ENCODE peak calls at places on chromosome 20, in seven cellular contexts. One of them, this sample, is unnamed.

GRCh38 chr20:57483287-57484050 is 41.5 kb downstream of the CTCFL start:
- DNase-seq in choroid plexus epithelial cell: no peak
- DNase-seq in AG10803: no peak
- DNase-seq in PC-3: no peak
- DNase-seq in lung: no peak
- DNase-seq in adrenal gland: no peak
- DNase-seq in NB4: no peak
- DNase-seq in this sample: no peak

GRCh38 chr20:5696011-5696559 is 54.1 kb upstream of the SHLD1 start:
- DNase-seq in lung: no peak
- DNase-seq in NB4: no peak
- DNase-seq in choroid plexus epithelial cell: peak
- DNase-seq in AG10803: peak
- DNase-seq in adrenal gland: no peak
- DNase-seq in PC-3: peak
- DNase-seq in this sample: no peak

GRCh38 chr20:58571942-58572666 is 56.9 kb upstream of the APCDD1L start:
- DNase-seq in lung: no peak
- DNase-seq in PC-3: peak
- DNase-seq in choroid plexus epithelial cell: peak
- DNase-seq in AG10803: no peak
- DNase-seq in NB4: no peak
- DNase-seq in adrenal gland: no peak
- DNase-seq in this sample: no peak

GRCh38 chr20:10731190-10731955 is 57.6 kb upstream of the JAG1 start:
- DNase-seq in choroid plexus epithelial cell: no peak
- DNase-seq in adrenal gland: no peak
- DNase-seq in AG10803: peak
- DNase-seq in lung: no peak
- DNase-seq in NB4: no peak
- DNase-seq in PC-3: peak
- DNase-seq in this sample: no peak

GRCh38 chr20:19929749-19930148 is 87.4 kb upstream of the NAA20 start:
- DNase-seq in AG10803: no peak
- DNase-seq in NB4: no peak
- DNase-seq in PC-3: no peak
- DNase-seq in choroid plexus epithelial cell: no peak
- DNase-seq in adrenal gland: peak
- DNase-seq in lung: no peak
- DNase-seq in this sample: no peak

GRCh38 chr20:9592419-9592818 is 78.0 kb downstream of the LAMP5 start:
- DNase-seq in lung: no peak
- DNase-seq in AG10803: no peak
- DNase-seq in adrenal gland: no peak
- DNase-seq in choroid plexus epithelial cell: no peak
- DNase-seq in NB4: no peak
- DNase-seq in PC-3: peak
- DNase-seq in this sample: no peak

GRCh38 chr20:25510202-25510601 is 75.1 kb downstream of the NINL start:
- DNase-seq in NB4: no peak
- DNase-seq in choroid plexus epithelial cell: no peak
- DNase-seq in lung: no peak
- DNase-seq in AG10803: no peak
- DNase-seq in PC-3: no peak
- DNase-seq in adrenal gland: peak
- DNase-seq in this sample: no peak

GRCh38 chr20:6480328-6481030 is 287.0 kb upstream of the BMP2 start:
- DNase-seq in AG10803: no peak
- DNase-seq in adrenal gland: no peak
- DNase-seq in lung: no peak
- DNase-seq in choroid plexus epithelial cell: no peak
- DNase-seq in NB4: no peak
- DNase-seq in PC-3: peak
- DNase-seq in this sample: no peak

GRCh38 chr20:40583195-40583594 is 105.8 kb downstream of the MAFB start:
- DNase-seq in lung: no peak
- DNase-seq in AG10803: no peak
- DNase-seq in NB4: peak
- DNase-seq in adrenal gland: peak
- DNase-seq in PC-3: no peak
- DNase-seq in choroid plexus epithelial cell: no peak
- DNase-seq in this sample: no peak

GRCh38 chr20:6704132-6704861 is 63.2 kb upstream of the BMP2 start:
- DNase-seq in adrenal gland: no peak
- DNase-seq in PC-3: peak
- DNase-seq in choroid plexus epithelial cell: peak
- DNase-seq in NB4: no peak
- DNase-seq in lung: no peak
- DNase-seq in AG10803: peak
- DNase-seq in this sample: no peak

GRCh38 chr20:24618739-24619138 is 149.3 kb downstream of the SYNDIG1 start:
- DNase-seq in lung: no peak
- DNase-seq in adrenal gland: no peak
- DNase-seq in AG10803: no peak
- DNase-seq in choroid plexus epithelial cell: no peak
- DNase-seq in PC-3: no peak
- DNase-seq in NB4: no peak
- DNase-seq in this sample: no peak

GRCh38 chr20:15487030-15487429 is 1086.2 kb downstream of the KIF16B start:
- DNase-seq in choroid plexus epithelial cell: peak
- DNase-seq in adrenal gland: no peak
- DNase-seq in lung: no peak
- DNase-seq in NB4: no peak
- DNase-seq in PC-3: peak
- DNase-seq in AG10803: peak
- DNase-seq in this sample: no peak

GRCh38 chr20:53706008-53706481 is 112.4 kb upstream of the ZNF217 start:
- DNase-seq in lung: no peak
- DNase-seq in adrenal gland: no peak
- DNase-seq in NB4: no peak
- DNase-seq in choroid plexus epithelial cell: no peak
- DNase-seq in AG10803: peak
- DNase-seq in PC-3: peak
- DNase-seq in this sample: no peak

GRCh38 chr20:62517901-62518610 is 42.3 kb upstream of the GATA5 start:
- DNase-seq in AG10803: no peak
- DNase-seq in NB4: no peak
- DNase-seq in PC-3: no peak
- DNase-seq in choroid plexus epithelial cell: no peak
- DNase-seq in lung: no peak
- DNase-seq in adrenal gland: no peak
- DNase-seq in this sample: no peak

GRCh38 chr20:62515826-62516225 is 40.0 kb upstream of the GATA5 start:
- DNase-seq in NB4: no peak
- DNase-seq in PC-3: no peak
- DNase-seq in choroid plexus epithelial cell: no peak
- DNase-seq in lung: no peak
- DNase-seq in adrenal gland: no peak
- DNase-seq in AG10803: no peak
- DNase-seq in this sample: no peak

GRCh38 chr20:62517168-62517567 is 41.4 kb upstream of the GATA5 start:
- DNase-seq in AG10803: no peak
- DNase-seq in NB4: no peak
- DNase-seq in PC-3: no peak
- DNase-seq in choroid plexus epithelial cell: no peak
- DNase-seq in adrenal gland: no peak
- DNase-seq in lung: no peak
- DNase-seq in this sample: no peak

GRCh38 chr20:62515280-62515679 is 39.5 kb upstream of the GATA5 start:
- DNase-seq in choroid plexus epithelial cell: no peak
- DNase-seq in PC-3: no peak
- DNase-seq in AG10803: no peak
- DNase-seq in lung: no peak
- DNase-seq in NB4: no peak
- DNase-seq in adrenal gland: no peak
- DNase-seq in this sample: no peak

GRCh38 chr20:62516345-62516744 is 40.5 kb upstream of the GATA5 start:
- DNase-seq in AG10803: no peak
- DNase-seq in choroid plexus epithelial cell: no peak
- DNase-seq in NB4: no peak
- DNase-seq in lung: no peak
- DNase-seq in PC-3: peak
- DNase-seq in adrenal gland: no peak
- DNase-seq in this sample: no peak
- TF ChIP-seq CTCF in AG10803: no peak
- TF ChIP-seq CTCF in choroid plexus epithelial cell: no peak
- TF ChIP-seq CTCF in NB4: no peak
- TF ChIP-seq CTCF in lung: no peak
- TF ChIP-seq CTCF in PC-3: peak
- TF ChIP-seq CTCF in adrenal gland: no peak
- TF ChIP-seq CTCF in this sample: no peak

DNA sequence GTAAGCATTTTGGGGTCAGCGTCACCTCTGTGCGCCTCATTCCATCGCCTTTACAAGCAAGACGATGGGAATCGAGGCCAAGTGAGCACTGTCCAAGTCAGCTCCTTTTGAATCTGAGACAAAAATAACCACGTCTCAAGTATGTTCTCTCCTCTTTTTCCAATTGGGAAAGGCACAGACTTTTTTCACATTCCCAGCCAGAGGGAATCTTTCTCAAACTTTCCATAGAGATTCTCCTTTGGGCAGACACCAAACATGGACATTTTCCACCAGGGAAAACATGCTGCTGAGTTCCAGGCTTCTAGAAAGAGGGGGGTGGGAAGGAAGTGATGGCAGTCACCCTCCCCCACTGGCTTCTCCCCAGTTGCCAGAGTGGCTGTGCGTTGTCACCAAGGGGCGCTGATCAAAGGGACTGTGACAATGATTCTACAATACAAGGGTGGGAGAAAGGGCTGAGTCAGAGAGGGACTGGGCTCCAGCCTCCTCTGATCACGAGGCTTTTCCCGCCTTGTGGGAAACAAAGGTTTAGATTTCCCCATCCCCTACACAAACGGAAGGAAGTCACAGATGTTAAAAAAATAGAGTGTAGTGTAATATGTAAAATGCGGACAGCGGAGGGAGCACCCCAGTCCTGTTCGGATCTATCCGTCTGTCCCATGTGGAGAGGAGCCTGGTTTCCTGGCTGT is 281.9 kb upstream of the RNF24 start:
- DNase-seq in AG10803: peak
- DNase-seq in adrenal gland: no peak
- DNase-seq in PC-3: no peak
- DNase-seq in choroid plexus epithelial cell: no peak
- DNase-seq in lung: no peak
- DNase-seq in NB4: peak
- DNase-seq in this sample: no peak
- H3K4me3 ChIP-seq in AG10803: peak
- H3K4me3 ChIP-seq in adrenal gland: no peak
- H3K4me3 ChIP-seq in PC-3: no peak
- H3K4me3 ChIP-seq in choroid plexus epithelial cell: no peak
- H3K4me3 ChIP-seq in lung: no peak
- H3K4me3 ChIP-seq in NB4: no peak
- H3K4me3 ChIP-seq in this sample: no peak

GRCh38 chr20:32205502-32206382 is 1.8 kb downstream of the PLAGL2 start:
- DNase-seq in AG10803: peak
- DNase-seq in PC-3: no peak
- DNase-seq in lung: no peak
- DNase-seq in choroid plexus epithelial cell: peak
- DNase-seq in NB4: peak
- DNase-seq in adrenal gland: no peak
- DNase-seq in this sample: no peak

GRCh38 chr20:32206383-32207210 is 946 bp downstream of the PLAGL2 start:
- DNase-seq in NB4: no peak
- DNase-seq in PC-3: no peak
- DNase-seq in lung: no peak
- DNase-seq in AG10803: no peak
- DNase-seq in choroid plexus epithelial cell: no peak
- DNase-seq in adrenal gland: no peak
- DNase-seq in this sample: no peak

GRCh38 chr20:32207211-32207625 is 325 bp downstream of the PLAGL2 start:
- DNase-seq in lung: no peak
- DNase-seq in AG10803: no peak
- DNase-seq in NB4: peak
- DNase-seq in adrenal gland: peak
- DNase-seq in PC-3: no peak
- DNase-seq in choroid plexus epithelial cell: no peak
- DNase-seq in this sample: no peak

GRCh38 chr20:32208499-32209154 is 947 bp downstream of the POFUT1 start:
- DNase-seq in lung: no peak
- DNase-seq in adrenal gland: no peak
- DNase-seq in NB4: peak
- DNase-seq in AG10803: no peak
- DNase-seq in choroid plexus epithelial cell: no peak
- DNase-seq in PC-3: no peak
- DNase-seq in this sample: no peak

GRCh38 chr20:32207626-32208498 is at the start of the genes PLAGL2 and POFUT1:
- DNase-seq in AG10803: peak
- DNase-seq in PC-3: peak
- DNase-seq in adrenal gland: peak
- DNase-seq in NB4: peak
- DNase-seq in lung: peak
- DNase-seq in choroid plexus epithelial cell: peak
- DNase-seq in this sample: peak
- TF ChIP-seq CTCF in AG10803: peak
- TF ChIP-seq CTCF in PC-3: peak
- TF ChIP-seq CTCF in adrenal gland: no peak
- TF ChIP-seq CTCF in NB4: no peak
- TF ChIP-seq CTCF in lung: no peak
- TF ChIP-seq CTCF in choroid plexus epithelial cell: peak
- TF ChIP-seq CTCF in this sample: no peak

GRCh38 chr20:45835230-45836224 is 1.9 kb downstream of the SNX21 start:
- DNase-seq in PC-3: peak
- DNase-seq in adrenal gland: peak
- DNase-seq in choroid plexus epithelial cell: no peak
- DNase-seq in NB4: peak
- DNase-seq in lung: no peak
- DNase-seq in AG10803: peak
- DNase-seq in this sample: no peak
- H3K4me3 ChIP-seq in PC-3: peak
- H3K4me3 ChIP-seq in adrenal gland: no peak
- H3K4me3 ChIP-seq in choroid plexus epithelial cell: no peak
- H3K4me3 ChIP-seq in NB4: no peak
- H3K4me3 ChIP-seq in lung: no peak
- H3K4me3 ChIP-seq in AG10803: peak
- H3K4me3 ChIP-seq in this sample: no peak

DNA sequence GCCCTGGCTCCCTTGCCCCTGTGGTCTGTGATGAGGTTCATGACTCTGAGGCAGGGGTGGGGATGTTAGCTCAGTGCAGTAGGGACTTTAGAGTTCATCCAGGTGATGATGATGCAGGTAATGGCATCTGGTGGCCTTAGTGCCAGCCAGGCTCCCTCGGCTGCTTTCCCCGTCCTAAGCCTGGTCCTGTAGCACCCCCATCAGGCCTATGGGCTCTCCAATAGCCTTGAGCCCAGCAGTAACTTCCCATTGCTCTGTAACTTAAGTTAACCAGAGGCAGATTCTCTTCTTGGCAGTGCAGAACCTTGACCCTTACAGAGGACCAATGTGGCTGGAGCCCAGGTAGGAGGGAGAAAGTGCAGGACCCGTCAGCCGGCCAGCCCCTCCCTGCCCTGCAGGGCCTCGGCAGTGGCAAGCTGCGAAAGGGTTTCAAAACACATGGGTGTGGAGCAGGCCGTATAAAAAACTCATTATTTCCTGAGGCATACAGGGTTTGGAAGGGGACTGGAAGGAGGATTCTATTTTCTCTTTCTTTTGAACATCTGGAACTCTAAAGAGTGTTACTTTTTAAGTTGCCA is 406.9 kb downstream of the CDH26 start:
- DNase-seq in AG10803: no peak
- DNase-seq in lung: no peak
- DNase-seq in adrenal gland: no peak
- DNase-seq in NB4: peak
- DNase-seq in PC-3: no peak
- DNase-seq in choroid plexus epithelial cell: no peak
- DNase-seq in this sample: no peak
- TF ChIP-seq CTCF in AG10803: peak
- TF ChIP-seq CTCF in lung: no peak
- TF ChIP-seq CTCF in adrenal gland: no peak
- TF ChIP-seq CTCF in NB4: no peak
- TF ChIP-seq CTCF in PC-3: no peak
- TF ChIP-seq CTCF in choroid plexus epithelial cell: no peak
- TF ChIP-seq CTCF in this sample: no peak

GRCh38 chr20:43955244-43956191 is 40.9 kb downstream of the TOX2 start:
- DNase-seq in NB4: peak
- DNase-seq in choroid plexus epithelial cell: peak
- DNase-seq in adrenal gland: peak
- DNase-seq in lung: peak
- DNase-seq in PC-3: peak
- DNase-seq in AG10803: peak
- DNase-seq in this sample: no peak
- H3K4me3 ChIP-seq in NB4: no peak
- H3K4me3 ChIP-seq in choroid plexus epithelial cell: no peak
- H3K4me3 ChIP-seq in adrenal gland: no peak
- H3K4me3 ChIP-seq in lung: no peak
- H3K4me3 ChIP-seq in PC-3: no peak
- H3K4me3 ChIP-seq in AG10803: no peak
- H3K4me3 ChIP-seq in this sample: no peak

This sample was measured in CD8-positive, alpha-beta T cell.